ENCODE peak calls at places on chromosomes 16 and 17, in six cellular contexts. D is non-pigmented ciliary epithelial cell, C is HTR-8/SVneo, S is activated T-cell treated with anti-CD3 and anti-CD28 coated beads for 24 hours, H is upper lobe of right lung, B is EH. E is an unnamed sample.

GRCh38 chr17:12664894-12665262 is 812 bp upstream of the MYOCD start:
- DNase-seq in D (no peak), C (no peak), S (no peak), H (no peak), B (peak; percentile 39), E (no peak)

GRCh38 chr17:40793800-40794199 is 6.0 kb downstream of the KRT28 start:
- DNase-seq in D (no peak), C (no peak), S (no peak), H (peak; percentile 74), B (no peak), E (no peak)

GRCh38 chr16:55834044-55834443 is 1.1 kb upstream of the CES1 start:
- DNase-seq in D (no peak), C (no peak), S (no peak), H (no peak), B (no peak), E (no peak)

GRCh38 chr16:68272501-68273209 is 8.3 kb downstream of the SLC7A6 start:
- DNase-seq in D (no peak), C (no peak), S (no peak), H (no peak), B (no peak), E (no peak)

GRCh38 chr16:49461517-49461951 is 87.9 kb downstream of the C16orf78 start:
- DNase-seq in D (no peak), C (no peak), S (no peak), H (no peak), B (no peak), E (no peak)

GRCh38 chr16:50478021-50478772 is 70.0 kb upstream of the NKD1 start:
- DNase-seq in D (no peak), C (no peak), S (no peak), H (no peak), B (no peak), E (no peak)

GRCh38 chr17:71024172-71024571 is 854.8 kb downstream of the KCNJ2 start:
- DNase-seq in D (no peak), C (no peak), S (no peak), H (no peak), B (no peak), E (no peak)

GRCh38 chr17:78779848-78780247 is 2.2 kb downstream of the CYTH1 start:
- DNase-seq in D (no peak), C (no peak), S (peak; percentile 51), H (peak; percentile 43), B (no peak), E (no peak)

GRCh38 chr16:88963583-88963982 is 13.4 kb downstream of the CBFA2T3 start:
- DNase-seq in D (no peak), C (no peak), S (no peak), H (no peak), B (peak; percentile 29), E (no peak)

GRCh38 chr16:51431517-51432241 is 280.6 kb upstream of the SALL1 start:
- DNase-seq in D (peak; percentile 96), C (no peak), S (no peak), H (no peak), B (peak; percentile 99), E (no peak)

GRCh38 chr17:2198917-2199316 is 104.7 kb downstream of the SMG6 start:
- DNase-seq in D (no peak), C (no peak), S (no peak), H (no peak), B (peak; percentile 88), E (no peak)

GRCh38 chr16:22250522-22250921 is 44.4 kb downstream of the EEF2K start:
- DNase-seq in D (no peak), C (no peak), S (no peak), H (no peak), B (peak; percentile 6), E (no peak)

GRCh38 chr17:16215965-16216316 is 607 bp upstream of the NCOR1 start:
- DNase-seq in D (no peak), C (no peak), S (peak; percentile 28), H (no peak), B (no peak), E (no peak)

GRCh38 chr17:50184611-50185398 is 16.6 kb downstream of the COL1A1 start:
- DNase-seq in D (no peak), C (no peak), S (no peak), H (peak; percentile 76), B (peak; percentile 80), E (no peak)

GRCh38 chr17:28528329-28529011 is 22.3 kb downstream of the FOXN1 start:
- DNase-seq in D (no peak), C (no peak), S (no peak), H (no peak), B (peak; percentile 56), E (no peak)

GRCh38 chr16:71658771-71659170 is 32.8 kb downstream of the MARVELD3 start:
- DNase-seq in D (no peak), C (no peak), S (no peak), H (no peak), B (no peak), E (no peak)

GRCh38 chr17:33316733-33317132 is 23.6 kb upstream of the ASIC2 start:
- DNase-seq in D (no peak), C (no peak), S (no peak), H (no peak), B (no peak), E (no peak)

GRCh38 chr17:30153463-30153862 is 36.8 kb downstream of the NSRP1 start:
- DNase-seq in D (no peak), C (no peak), S (no peak), H (no peak), B (no peak), E (no peak)

GRCh38 chr17:76560036-76560876 is 20.4 kb downstream of the PRCD start:
- DNase-seq in D (no peak), C (no peak), S (no peak), H (no peak), B (no peak), E (no peak)

GRCh38 chr17:41684050-41684449 is 4.6 kb upstream of the EIF1 start:
- DNase-seq in D (no peak), C (no peak), S (no peak), H (no peak), B (no peak), E (no peak)

GRCh38 chr17:80812362-80813088 is 179.1 kb upstream of the CHMP6 start:
- DNase-seq in D (no peak), C (no peak), S (no peak), H (peak; percentile 31), B (no peak), E (no peak)

GRCh38 chr17:68100000-68100641 is 64.6 kb downstream of the KPNA2 start:
- DNase-seq in D (no peak), C (no peak), S (no peak), H (no peak), B (no peak), E (no peak)

GRCh38 chr16:75108792-75109731 is 7.5 kb downstream of the LDHD start:
- DNase-seq in D (peak; percentile 67), C (peak; percentile 91), S (peak; percentile 78), H (peak; percentile 95), B (peak; percentile 91), E (no peak)

GRCh38 chr16:86598607-86599318 is 20.4 kb downstream of the FOXL1 start:
- DNase-seq in D (no peak), C (no peak), S (no peak), H (no peak), B (peak; percentile 80), E (no peak)

GRCh38 chr16:22726868-22727267 is 87.1 kb upstream of the HS3ST2 start:
- DNase-seq in D (no peak), C (no peak), S (no peak), H (no peak), B (no peak), E (no peak)

GRCh38 chr16:73023752-73024570 is 24.0 kb downstream of the ZFHX3 start:
- DNase-seq in D (no peak), C (no peak), S (no peak), H (peak; percentile 28), B (no peak), E (no peak)

GRCh38 chr17:57284984-57285646 is 28.8 kb downstream of the MSI2 start:
- DNase-seq in D (no peak), C (no peak), S (peak; percentile 30), H (no peak), B (no peak), E (peak; percentile 21)

GRCh38 chr16:68739964-68740627 is 3.0 kb downstream of the CDH1 start:
- DNase-seq in D (no peak), C (no peak), S (no peak), H (no peak), B (no peak), E (no peak)

GRCh38 chr16:66728117-66728787 is 23.2 kb downstream of the DYNC1LI2 start:
- DNase-seq in D (no peak), C (peak; percentile 65), S (no peak), H (no peak), B (peak; percentile 75), E (peak; percentile 31)

GRCh38 chr16:68792465-68793324 is 50.6 kb upstream of the TANGO6 start:
- DNase-seq in D (peak; percentile 42), C (peak; percentile 45), S (no peak), H (no peak), B (peak; percentile 34), E (no peak)

GRCh38 chr16:65200857-65201256 is 79.0 kb upstream of the CDH11 start:
- DNase-seq in D (no peak), C (no peak), S (no peak), H (no peak), B (no peak), E (no peak)

GRCh38 chr17:31427684-31428083 is 36.2 kb downstream of the RAB11FIP4 start:
- DNase-seq in D (no peak), C (no peak), S (no peak), H (no peak), B (no peak), E (no peak)

GRCh38 chr16:2151188-2152091 is 3.0 kb downstream of the RAB26 start:
- DNase-seq in D (no peak), C (no peak), S (no peak), H (no peak), B (peak; percentile 9), E (no peak)

GRCh38 chr16:2160915-2161551 is 5.5 kb downstream of the TRAF7 start:
- DNase-seq in D (no peak), C (no peak), S (no peak), H (no peak), B (peak; percentile 43), E (no peak)

GRCh38 chr17:78412403-78412802 is 34.0 kb downstream of the PGS1 start:
- DNase-seq in D (no peak), C (no peak), S (no peak), H (peak; percentile 87), B (peak; percentile 16), E (no peak)

GRCh38 chr16:10156111-10156510 is 26.1 kb downstream of the GRIN2A start:
- DNase-seq in D (no peak), C (no peak), S (no peak), H (no peak), B (peak; percentile 62), E (no peak)